ENCODE peak calls at places on chromosomes 2 and 18, in five cellular contexts. F is T follicular helper cell; K is CD8-positive, alpha-beta memory T cell; G is endothelial cell; J is OCI-M1. E is an unnamed sample.

GRCh38 chr2:133773862-133774674 is 205.8 kb upstream of the NCKAP5 start:
- DNase-seq in F (no peak), K (no peak), G (no peak), J (no peak), E (no peak)

GRCh38 chr18:37322497-37323035 is 243.0 kb downstream of the CELF4 start:
- DNase-seq in F (no peak), K (no peak), G (peak), J (peak), E (peak)

GRCh38 chr2:20604957-20605381 is 45.9 kb downstream of the HS1BP3 start:
- DNase-seq in F (no peak), K (peak), G (no peak), J (no peak), E (peak)

GRCh38 chr2:189862751-189863150 is 78.5 kb downstream of the PMS1 start:
- DNase-seq in F (no peak), K (no peak), G (no peak), J (no peak), E (peak)

GRCh38 chr2:3242747-3243369 is 134.8 kb downstream of the EIPR1 start:
- DNase-seq in F (peak), K (peak), G (no peak), J (no peak), E (peak)

GRCh38 chr2:171706152-171706803 is 19.0 kb downstream of the DYNC1I2 start:
- DNase-seq in F (no peak), K (no peak), G (no peak), J (peak), E (peak)

GRCh38 chr2:45753381-45753780 is 101.9 kb downstream of the PRKCE start:
- DNase-seq in F (no peak), K (no peak), G (no peak), J (no peak), E (no peak)

GRCh38 chr2:224925822-224926124 is 116.5 kb downstream of the DOCK10 start:
- DNase-seq in F (no peak), K (no peak), G (no peak), J (no peak), E (peak)

GRCh38 chr2:50347355-50348044 is 684.4 kb downstream of the NRXN1 start:
- DNase-seq in F (no peak), K (no peak), G (peak), J (no peak), E (no peak)

GRCh38 chr2:241803387-241804325 is 5.3 kb upstream of the NEU4 start:
- DNase-seq in F (no peak), K (peak), G (peak), J (no peak), E (peak)

GRCh38 chr2:8680931-8681760 is 710 bp upstream of the ID2 start:
- DNase-seq in F (peak), K (peak), G (peak), J (peak), E (peak)

GRCh38 chr2:223297788-223298187 is 245.8 kb downstream of the KCNE4 start:
- DNase-seq in F (no peak), K (no peak), G (no peak), J (no peak), E (peak)

GRCh38 chr2:98334439-98335078 is 11.7 kb upstream of the CNGA3 start:
- DNase-seq in F (no peak), K (no peak), G (no peak), J (no peak), E (peak)